ENCODE peak calls at places on chromosomes 7 and 10, in nine cellular contexts. B is IMR-90, R is A549, S is GM12878, G is prostate gland, F is uterus, I is H54, X is heart left ventricle, Q is lower leg skin. O is an unnamed sample.

GRCh38 chr7:159098424-159098786 is 46.3 kb downstream of the VIPR2 start:
- DNase-seq in Q (no peak), G (no peak), I (no peak), R (no peak), X (peak), F (no peak), S (no peak), B (no peak), O (no peak)

GRCh38 chr10:80493482-80494021 is 39.4 kb downstream of the TSPAN14 start:
- DNase-seq in X (no peak), S (no peak), Q (no peak), G (no peak), I (no peak), R (no peak), F (no peak), B (no peak), O (no peak)

GRCh38 chr7:37826825-37827224 is 21.6 kb upstream of the NME8 start:
- DNase-seq in X (no peak), Q (no peak), I (no peak), B (no peak), R (no peak), G (peak), F (no peak), S (no peak), O (no peak)

GRCh38 chr10:83678850-83679249 is 460.5 kb upstream of the GHITM start:
- DNase-seq in B (no peak), G (no peak), R (no peak), S (no peak), I (no peak), Q (no peak), X (no peak), F (no peak), O (no peak)

GRCh38 chr7:143396182-143396581 is 12.5 kb downstream of the EPHA1 start:
- DNase-seq in G (no peak), Q (no peak), B (no peak), F (no peak), S (no peak), R (no peak), X (no peak), I (no peak), O (no peak)

GRCh38 chr7:69598081-69598486 is at the start of gene AUTS2:
- DNase-seq in I (peak), F (peak), S (no peak), X (peak), Q (peak), R (peak), B (peak), G (peak), O (peak)

GRCh38 chr7:113548561-113548960 is 370.2 kb downstream of the PPP1R3A start:
- DNase-seq in G (no peak), R (no peak), I (no peak), X (no peak), Q (no peak), B (no peak), S (no peak), F (no peak), O (no peak)

GRCh38 chr10:131815366-131816156 is 85.2 kb upstream of the PPP2R2D start:
- DNase-seq in F (no peak), B (no peak), Q (no peak), X (peak), I (no peak), G (peak), R (no peak), S (no peak), O (no peak)

GRCh38 chr10:71998840-71999194 is 34.6 kb downstream of the CHST3 start:
- DNase-seq in Q (peak), G (no peak), X (peak), B (peak), R (peak), F (peak), S (no peak), I (peak), O (peak)

GRCh38 chr10:105797234-105797890 is 1156.3 kb downstream of the SORCS3 start:
- DNase-seq in S (peak), X (no peak), I (peak), F (no peak), B (no peak), Q (no peak), G (no peak), R (peak), O (no peak)

GRCh38 chr7:149874644-149875028 is 867 bp downstream of the ATP6V0E2 start:
- DNase-seq in G (peak), B (no peak), X (peak), F (no peak), I (no peak), R (no peak), Q (peak), S (no peak), O (no peak)
- TF ChIP-seq POLR2A in G (no peak), B (no peak), X (no peak), F (no peak), I (no peak), R (no peak), Q (no peak), S (no peak), O (no peak)

GRCh38 chr7:149772236-149772820 is 1.1 kb downstream of the ZNF467 start:
- DNase-seq in Q (no peak), G (no peak), I (peak), R (peak), S (no peak), B (no peak), X (peak), F (peak), O (no peak)

GRCh38 chr7:149771199-149771636 is 2.2 kb downstream of the ZNF467 start:
- DNase-seq in Q (no peak), R (no peak), X (no peak), G (no peak), B (no peak), S (no peak), F (peak), I (no peak), O (no peak)

GRCh38 chr7:149772821-149773425 is 465 bp downstream of the ZNF467 start:
- DNase-seq in X (no peak), F (no peak), S (no peak), Q (no peak), I (no peak), G (no peak), B (no peak), R (no peak), O (peak)

GRCh38 chr7:149770728-149771127 is 2.7 kb downstream of the ZNF467 start:
- DNase-seq in S (no peak), G (no peak), I (no peak), R (no peak), X (no peak), B (no peak), Q (no peak), F (no peak), O (no peak)

DNA sequence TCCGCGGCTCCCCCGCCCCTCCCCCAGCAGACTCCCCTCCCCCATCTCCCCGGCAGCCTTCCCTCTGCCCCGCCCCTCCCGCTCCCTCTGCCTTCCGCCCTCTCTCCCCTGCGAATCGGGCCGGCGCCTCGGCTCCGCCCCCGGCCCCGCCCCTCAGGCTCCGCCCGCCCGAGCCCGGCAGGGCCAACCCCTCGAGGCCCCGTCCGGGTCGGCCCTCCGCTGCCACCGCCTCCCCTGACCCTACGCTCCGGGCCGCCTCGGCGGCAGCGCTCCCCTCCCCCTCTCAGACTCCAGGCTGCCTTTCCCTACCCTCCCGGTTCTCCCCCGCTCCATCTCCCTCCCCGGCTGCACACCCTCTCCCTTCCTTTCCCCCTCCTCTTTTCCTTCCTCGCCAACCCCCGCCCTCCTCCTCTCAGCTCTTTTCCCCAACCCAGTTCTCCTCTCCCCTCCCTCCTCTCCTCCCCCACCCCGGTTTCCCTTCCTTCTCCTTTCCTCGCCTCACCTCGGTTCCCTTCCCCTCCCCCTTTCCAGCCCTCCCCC is 1.6 kb downstream of the ZNF467 start:
- DNase-seq in Q (peak), R (peak), F (peak), S (peak), G (peak), B (peak), I (peak), X (peak), O (peak)
- TF ChIP-seq POLR2A in Q (no peak), R (no peak), F (no peak), S (peak), G (peak), B (no peak), I (peak), X (peak), O (no peak)

GRCh38 chr7:28177836-28178235 is 2.8 kb downstream of the JAZF1 start:
- DNase-seq in Q (no peak), F (no peak), S (no peak), I (no peak), R (no peak), X (no peak), G (no peak), B (no peak), O (no peak)

GRCh38 chr7:28178537-28178936 is 2.1 kb downstream of the JAZF1 start:
- DNase-seq in X (no peak), F (no peak), R (no peak), G (no peak), I (no peak), Q (no peak), B (no peak), S (no peak), O (no peak)

GRCh38 chr7:28180031-28180363 is 598 bp downstream of the JAZF1 start:
- DNase-seq in I (no peak), Q (no peak), F (no peak), R (no peak), S (no peak), X (no peak), B (no peak), G (no peak), O (no peak)

GRCh38 chr7:28180364-28181147 is at the start of gene JAZF1:
- DNase-seq in Q (peak), S (no peak), X (peak), B (peak), G (peak), R (peak), I (peak), F (peak), O (peak)

GRCh38 chr7:28179081-28180030 is 1.2 kb downstream of the JAZF1 start:
- DNase-seq in G (peak), R (peak), F (peak), S (no peak), X (peak), I (peak), B (no peak), Q (peak), O (peak)
- TF ChIP-seq POLR2A in G (no peak), R (no peak), F (no peak), S (no peak), X (no peak), I (peak), B (no peak), Q (no peak), O (no peak)

GRCh38 chr10:5896208-5896607 is 6.2 kb downstream of the FBH1 start:
- DNase-seq in R (no peak), S (no peak), Q (no peak), X (no peak), G (no peak), I (no peak), B (no peak), F (no peak), O (no peak)
- TF ChIP-seq POLR2A in R (no peak), S (no peak), Q (no peak), X (no peak), G (no peak), I (no peak), B (no peak), F (no peak), O (no peak)

DNA sequence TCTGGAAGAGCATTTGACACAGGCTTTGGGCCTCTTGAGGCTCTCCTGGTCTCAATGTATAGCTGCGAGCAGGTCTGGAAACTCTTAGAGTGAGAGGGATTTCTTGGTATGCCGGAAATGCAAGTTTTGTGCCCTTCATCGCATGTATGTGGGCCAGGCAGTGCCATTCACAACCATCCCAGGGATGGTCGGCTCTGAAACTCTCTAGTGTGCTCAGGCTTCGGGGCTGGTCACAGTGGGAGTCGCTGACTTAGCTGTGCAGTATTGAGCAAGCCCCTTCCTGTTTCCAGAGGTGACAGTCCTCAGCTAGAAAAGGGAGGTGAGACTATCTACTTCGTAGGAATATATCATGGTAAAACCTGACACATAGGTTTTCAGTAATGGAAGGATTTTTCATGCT is 2.0 kb upstream of the AOAH start:
- DNase-seq in S (no peak), F (no peak), I (no peak), R (no peak), Q (no peak), B (no peak), G (no peak), X (no peak), O (no peak)
- TF ChIP-seq POLR2A in S (no peak), F (no peak), I (no peak), R (no peak), Q (no peak), B (no peak), G (no peak), X (no peak), O (no peak)

DNA sequence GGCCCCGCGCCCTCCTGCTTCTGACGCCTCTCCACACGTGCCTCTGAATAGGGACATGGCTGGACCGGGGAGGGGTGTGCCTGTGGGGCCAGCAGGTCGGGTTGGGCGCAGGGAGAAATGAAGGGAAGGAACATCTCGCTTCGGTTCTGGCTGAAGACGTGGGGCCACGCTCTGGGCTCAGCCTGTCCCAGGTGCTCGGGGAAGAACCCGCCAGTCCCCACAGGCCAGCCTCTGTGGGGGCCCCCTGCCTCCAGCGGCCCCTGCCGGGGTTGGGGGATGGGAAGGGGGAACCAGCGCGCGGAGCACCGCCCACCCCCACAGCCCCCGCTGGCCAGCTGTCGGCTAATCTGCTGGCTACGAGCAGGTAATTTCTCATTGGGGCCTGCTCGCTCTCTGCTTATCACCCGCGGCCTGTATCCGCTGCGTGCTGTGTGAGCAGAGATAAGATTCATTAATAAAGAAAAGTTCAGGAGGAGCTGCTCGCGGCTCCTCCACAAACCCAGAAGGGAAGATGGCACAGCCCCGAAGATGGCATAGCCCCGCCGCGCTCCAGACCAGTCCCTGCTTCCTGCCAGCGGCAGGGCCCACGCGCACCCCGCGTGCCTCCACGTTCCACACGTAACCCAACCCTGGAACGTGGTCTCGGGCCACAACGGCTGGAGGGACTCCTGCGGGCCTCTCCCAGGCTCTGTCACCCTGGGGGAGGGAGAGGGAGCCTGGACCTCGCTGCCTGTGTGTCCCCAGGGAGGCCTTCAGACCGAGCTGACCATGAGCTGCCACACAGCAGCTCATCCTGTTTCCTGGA is 186.3 kb downstream of the ELFN1 start:
- DNase-seq in F (no peak), G (no peak), Q (no peak), S (no peak), R (no peak), I (no peak), B (no peak), X (no peak), O (peak)
- TF ChIP-seq POLR2A in F (no peak), G (no peak), Q (no peak), S (no peak), R (no peak), I (no peak), B (no peak), X (no peak), O (no peak)

DNA sequence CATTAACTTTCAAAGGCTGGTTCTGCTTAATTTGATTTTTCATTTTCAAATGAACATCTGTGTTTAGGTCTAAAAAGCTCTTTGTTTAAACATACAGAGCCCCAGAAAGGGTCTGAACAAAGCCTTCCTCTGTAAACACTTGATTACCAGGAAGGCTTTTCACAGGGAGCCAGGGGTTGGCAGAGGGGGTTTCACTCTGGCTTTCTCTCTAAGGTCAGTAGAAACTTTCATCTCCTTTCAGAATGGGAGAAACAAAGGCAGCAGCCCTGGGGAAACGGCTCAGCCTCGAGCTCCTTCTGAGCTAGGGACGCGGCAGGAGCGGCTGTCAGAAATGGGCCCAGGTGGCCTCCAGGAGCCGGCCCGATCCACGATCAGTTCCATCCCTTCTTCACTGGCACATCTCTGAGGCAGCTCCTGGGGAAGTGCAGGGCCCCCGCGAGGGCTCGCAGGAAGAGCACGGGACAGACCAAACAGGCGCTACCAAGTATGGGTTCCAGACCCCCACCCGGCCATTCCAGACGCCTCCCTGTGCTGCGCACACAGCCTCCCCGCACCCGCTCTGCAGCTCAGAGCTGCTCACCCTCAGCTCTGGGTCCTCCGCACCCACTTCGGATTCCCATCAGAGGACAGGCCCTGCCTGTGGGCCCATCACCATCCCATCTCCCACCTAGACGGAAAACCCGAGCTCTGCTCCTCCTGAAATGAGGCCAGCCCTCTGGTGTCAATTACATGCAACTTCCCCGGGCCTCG is 124.1 kb downstream of the MAD1L1 start:
- DNase-seq in S (no peak), X (no peak), I (no peak), B (peak), Q (no peak), R (no peak), G (no peak), F (no peak), O (no peak)
- TF ChIP-seq POLR2A in S (no peak), X (no peak), I (no peak), B (no peak), Q (no peak), R (no peak), G (no peak), F (no peak), O (no peak)

DNA sequence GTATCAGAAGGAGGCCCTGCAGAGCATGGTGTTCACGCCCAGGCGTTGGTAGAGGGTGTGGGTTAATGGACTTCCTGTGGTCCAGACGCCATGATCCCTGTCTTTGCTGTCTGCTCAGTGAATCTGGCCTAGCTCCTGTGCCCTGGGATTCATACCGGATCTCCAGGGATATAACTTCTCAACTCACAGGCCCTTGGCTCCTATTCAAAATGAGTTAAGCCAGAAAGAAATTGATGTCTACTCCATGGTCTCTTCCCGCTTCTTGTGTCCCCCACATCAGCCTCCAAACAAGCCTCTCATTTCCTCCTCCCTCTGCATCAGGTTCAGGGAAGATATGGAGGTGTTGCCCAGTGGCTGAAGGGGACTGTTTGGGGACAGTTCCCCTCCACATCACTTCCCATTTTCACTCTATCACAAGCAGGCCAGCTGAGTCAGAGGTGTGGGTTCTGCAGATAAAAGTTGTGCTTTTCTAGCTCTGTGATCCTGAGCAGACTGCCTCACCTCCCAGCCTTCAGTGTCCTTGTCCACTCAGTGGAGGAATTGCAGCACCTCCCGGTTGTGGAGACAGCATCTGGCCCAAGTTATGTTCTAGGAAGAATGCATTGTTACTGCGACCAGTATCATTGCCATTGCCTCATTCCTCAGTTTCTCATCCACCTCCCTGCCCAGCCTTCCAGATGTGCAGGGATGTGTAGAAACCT is 22.5 kb downstream of the AKR1E2 start:
- DNase-seq in X (no peak), B (no peak), S (no peak), F (no peak), I (no peak), Q (no peak), R (no peak), G (peak), O (no peak)
- TF ChIP-seq POLR2A in X (no peak), B (no peak), S (no peak), F (no peak), I (no peak), Q (no peak), R (no peak), G (no peak), O (no peak)

DNA sequence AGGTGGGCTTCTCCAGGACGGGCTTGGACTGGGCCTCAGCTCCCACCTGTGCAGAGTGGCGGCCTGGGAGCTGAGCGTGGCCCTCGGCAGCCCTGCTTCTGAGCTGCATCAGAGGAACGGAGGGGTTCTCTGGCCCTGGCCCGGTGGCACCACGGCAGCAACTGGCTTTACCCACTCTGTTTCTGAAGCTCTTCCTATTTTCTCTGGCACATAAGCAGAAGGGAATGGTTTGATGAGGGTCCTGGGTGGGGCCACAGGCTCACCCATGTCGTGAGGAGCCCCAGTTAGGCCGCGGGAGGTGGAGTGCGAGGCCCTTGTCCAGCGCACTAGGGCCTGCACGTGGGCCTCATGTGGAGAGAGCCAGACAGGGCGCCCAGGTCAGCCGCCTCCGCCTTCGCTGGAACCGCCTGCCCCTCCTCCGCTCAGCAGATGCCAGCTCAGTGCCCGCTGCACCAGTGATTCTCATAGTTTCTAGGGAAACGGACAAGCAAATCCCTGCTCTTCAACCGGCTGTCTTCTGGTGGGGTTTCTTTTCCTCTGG is 284.0 kb downstream of the CELF2 start:
- DNase-seq in S (no peak), G (no peak), F (no peak), X (no peak), B (no peak), R (no peak), I (no peak), Q (no peak), O (no peak)
- TF ChIP-seq POLR2A in S (peak), G (no peak), F (no peak), X (no peak), B (no peak), R (no peak), I (no peak), Q (no peak), O (no peak)

GRCh38 chr10:75095631-75096030 is 15.8 kb upstream of the SAMD8 start:
- DNase-seq in X (no peak), G (no peak), I (no peak), R (no peak), F (no peak), S (no peak), Q (no peak), B (no peak), O (no peak)
- TF ChIP-seq POLR2A in X (no peak), G (no peak), I (no peak), R (no peak), F (no peak), S (no peak), Q (no peak), B (no peak), O (no peak)

O was measured in ovary.